ENCODE peak calls at places on chromosomes 2 and 18, in five cellular contexts. Y is cardiac muscle cell, Q is GM23248, N is uterus, V is iPS DF 6.9. P is an unnamed sample. For H3K36me3, the result is how much of the 10 kb centered on the place peaks cover.

GRCh38 chr2:119480184-119480583 is 44.1 kb downstream of the SCTR start:
- DNase-seq in Y (no peak), Q (no peak), N (no peak), V (no peak), P (no peak)

GRCh38 chr2:46643493-46643892 is 164.1 kb downstream of the TMEM247 start:
- DNase-seq in Y (no peak), Q (no peak), N (no peak), V (no peak), P (no peak)

GRCh38 chr2:226797989-226798421 is 1.6 kb downstream of the IRS1 start:
- DNase-seq in Y (no peak), Q (peak), N (no peak), V (no peak), P (no peak)

GRCh38 chr2:240468300-240469238 is 33.1 kb downstream of the GPC1 start:
- DNase-seq in Y (no peak), Q (no peak), N (no peak), V (no peak), P (no peak)

GRCh38 chr2:221896505-221897151 is 324.5 kb upstream of the EPHA4 start:
- DNase-seq in Y (peak), Q (peak), N (no peak), V (no peak), P (no peak)

GRCh38 chr2:241952816-241953215 is 83.3 kb downstream of the RTP5 start:
- DNase-seq in Y (no peak), Q (no peak), N (no peak), V (no peak), P (no peak)

GRCh38 chr18:22563098-22563707 is 145.5 kb upstream of the CTAGE1 start:
- DNase-seq in Y (peak), Q (peak), N (peak), V (peak), P (peak)

GRCh38 chr2:71777946-71778345 is 324.6 kb downstream of the DYSF start:
- DNase-seq in Y (no peak), Q (no peak), N (no peak), V (no peak), P (no peak)

GRCh38 chr2:157229572-157229971 is 27.9 kb upstream of the GALNT5 start:
- DNase-seq in Y (no peak), Q (peak), N (no peak), V (no peak), P (no peak)

GRCh38 chr2:128411431-128411830 is 92.8 kb upstream of the HS6ST1 start:
- DNase-seq in Y (no peak), Q (no peak), N (peak), V (no peak), P (no peak)

GRCh38 chr18:12803069-12803936 is 80.7 kb downstream of the PTPN2 start:
- DNase-seq in Y (no peak), Q (no peak), N (no peak), V (no peak), P (no peak)

GRCh38 chr2:157989227-157989626 is 112.4 kb upstream of the UPP2 start:
- DNase-seq in Y (no peak), Q (no peak), N (no peak), V (no peak), P (no peak)

GRCh38 chr18:5543036-5543671 is 643 bp downstream of the EPB41L3 start:
- DNase-seq in Y (peak), Q (peak), N (no peak), V (no peak), P (no peak)

GRCh38 chr2:18976112-18976961 is 382.1 kb downstream of the OSR1 start:
- DNase-seq in Y (no peak), Q (peak), N (peak), V (no peak), P (no peak)

GRCh38 chr18:79798346-79798998 is 734 bp downstream of the KCNG2 start:
- DNase-seq in Y (no peak), Q (no peak), N (no peak), V (no peak), P (no peak)

GRCh38 chr2:134461511-134461910 is 207.6 kb downstream of the MGAT5 start:
- DNase-seq in Y (no peak), Q (peak), N (no peak), V (no peak), P (no peak)

GRCh38 chr2:84496386-84496785 is 19.9 kb upstream of the DNAH6 start:
- DNase-seq in Y (no peak), Q (no peak), N (no peak), V (no peak), P (no peak)

GRCh38 chr2:128241896-128242295 is 76.8 kb downstream of the HS6ST1 start:
- DNase-seq in Y (no peak), Q (no peak), N (no peak), V (no peak), P (no peak)

GRCh38 chr2:2172516-2172915 is 158.6 kb downstream of the MYT1L start:
- DNase-seq in Y (no peak), Q (no peak), N (no peak), V (no peak), P (no peak)

GRCh38 chr18:72637319-72638113 is 93.4 kb upstream of the CBLN2 start:
- DNase-seq in Y (peak), Q (no peak), N (no peak), V (no peak), P (no peak)

GRCh38 chr18:39448942-39449341 is 1883.3 kb upstream of the CELF4 start:
- DNase-seq in Y (no peak), Q (peak), N (no peak), V (no peak), P (no peak)

GRCh38 chr2:70692256-70692655 is 75.7 kb downstream of the ADD2 start:
- DNase-seq in Y (no peak), Q (no peak), N (no peak), V (no peak), P (no peak)

GRCh38 chr2:241878007-241878970 is 8.8 kb downstream of the RTP5 start:
- DNase-seq in Y (peak), Q (peak), N (peak), V (no peak), P (no peak)

GRCh38 chr18:54261894-54262293 is 7.4 kb upstream of the POLI start:
- DNase-seq in Y (no peak), Q (no peak), N (no peak), V (no peak), P (no peak)

GRCh38 chr2:205180730-205181129 is 501.6 kb upstream of the NRP2 start:
- DNase-seq in Y (no peak), Q (no peak), N (no peak), V (no peak), P (no peak)

GRCh38 chr2:239821694-239822075 is 203.5 kb downstream of the NDUFA10 start:
- DNase-seq in Y (no peak), Q (no peak), N (no peak), V (no peak), P (no peak)

GRCh38 chr18:74229891-74230290 is 61.9 kb downstream of the CYB5A start:
- DNase-seq in Y (no peak), Q (no peak), N (no peak), V (no peak), P (no peak)

GRCh38 chr2:171652411-171652775 is 34.9 kb upstream of the DYNC1I2 start:
- DNase-seq in Y (no peak), Q (peak), N (no peak), V (no peak), P (no peak)

GRCh38 chr18:74654637-74655036 is 57.0 kb downstream of the ZNF407 start:
- DNase-seq in Y (no peak), Q (peak), N (no peak), V (no peak), P (peak)

GRCh38 chr2:9980520-9980919 is 29.0 kb downstream of the GRHL1 start:
- DNase-seq in Y (no peak), Q (no peak), N (no peak), V (no peak), P (no peak)

GRCh38 chr2:29166237-29166630 is 51.0 kb downstream of the CLIP4 start:
- DNase-seq in Y (no peak), Q (peak), N (no peak), V (no peak), P (no peak)

GRCh38 chr2:220046507-220046906 is 419.1 kb downstream of the SLC4A3 start:
- DNase-seq in Y (no peak), Q (peak), N (no peak), V (no peak), P (no peak)

GRCh38 chr2:232483296-232483922 is 4.2 kb downstream of the ECEL1 start:
- DNase-seq in Y (no peak), Q (no peak), N (no peak), V (no peak), P (no peak)

GRCh38 chr2:144078091-144078490 is 441.8 kb downstream of the ZEB2 start:
- DNase-seq in Y (no peak), Q (peak), N (no peak), V (no peak), P (no peak)

GRCh38 chr18:76824136-76824676 is 1.8 kb downstream of the ZNF236 start:
- DNase-seq in Y (no peak), Q (no peak), N (no peak), V (no peak), P (no peak)

GRCh38 chr2:25251032-25251460 is 82.7 kb upstream of the POMC start:
- DNase-seq in Y (no peak), Q (no peak), N (no peak), V (no peak), P (no peak)

GRCh38 chr2:54336977-54337255 is 80.9 kb upstream of the TSPYL6 start:
- DNase-seq in Y (no peak), Q (peak), N (no peak), V (no peak), P (no peak)
- H3K27ac ChIP-seq in Y (no peak), Q (peak), N (no peak), V (no peak), P (no peak)

GRCh38 chr2:121349721-121350401 is 64.9 kb upstream of the TFCP2L1 start:
- DNase-seq in Y (no peak), Q (no peak), N (no peak), V (no peak), P (no peak)

GRCh38 chr2:121350884-121351283 is 65.9 kb upstream of the TFCP2L1 start:
- DNase-seq in Y (no peak), Q (no peak), N (no peak), V (no peak), P (no peak)

GRCh38 chr2:121348128-121348740 is 63.2 kb upstream of the TFCP2L1 start:
- DNase-seq in Y (no peak), Q (no peak), N (no peak), V (no peak), P (no peak)

GRCh38 chr2:121351521-121352318 is 66.7 kb upstream of the TFCP2L1 start:
- DNase-seq in Y (no peak), Q (no peak), N (no peak), V (no peak), P (no peak)

GRCh38 chr2:121350402-121350775 is 65.4 kb upstream of the TFCP2L1 start:
- DNase-seq in Y (no peak), Q (no peak), N (no peak), V (no peak), P (no peak)
- H3K36me3 ChIP-seq in Y (half or more), Q (under half), N (under half), V (under half), P (under half)

GRCh38 chr2:27038012-27038411 is 5.2 kb downstream of the TMEM214 start:
- DNase-seq in Y (no peak), Q (no peak), N (no peak), V (no peak), P (no peak)

GRCh38 chr2:27029051-27029450 is 3.7 kb upstream of the TMEM214 start:
- DNase-seq in Y (no peak), Q (no peak), N (no peak), V (no peak), P (no peak)

GRCh38 chr2:27032495-27033252 is at the start of gene TMEM214:
- DNase-seq in Y (peak), Q (peak), N (peak), V (peak), P (no peak)

GRCh38 chr2:27038631-27039339 is 6.0 kb downstream of the TMEM214 start:
- DNase-seq in Y (no peak), Q (no peak), N (no peak), V (no peak), P (no peak)

DNA sequence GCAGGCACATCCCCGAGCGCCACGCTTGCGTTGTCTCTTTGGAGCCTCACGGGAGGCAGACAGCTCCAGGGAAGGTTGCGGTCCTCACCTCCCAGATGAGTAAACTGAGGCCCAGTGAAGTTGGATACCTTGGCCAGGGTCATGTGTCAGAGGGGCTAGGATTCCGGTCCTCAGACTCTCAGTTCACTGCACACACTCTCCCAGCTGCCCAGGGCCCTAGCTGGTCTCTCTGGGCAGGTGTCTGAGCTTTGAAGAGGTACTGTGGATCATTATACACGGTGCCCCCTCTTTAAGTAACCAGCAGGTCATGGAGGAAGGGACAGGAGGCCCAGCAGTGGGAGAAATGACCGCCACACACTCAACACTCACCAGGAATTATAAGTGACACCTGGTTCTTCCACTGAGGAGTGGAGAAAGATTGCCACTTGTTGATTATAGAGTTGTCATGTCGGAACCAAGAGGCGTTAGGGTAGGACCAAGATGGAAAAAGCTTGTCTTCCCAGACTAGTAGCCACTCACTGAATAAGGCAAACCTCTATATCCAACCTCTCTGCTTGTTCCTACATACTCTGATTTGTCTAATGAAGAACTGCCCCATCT is 588 bp downstream of the TMEM214 start:
- DNase-seq in Y (no peak), Q (peak), N (no peak), V (no peak), P (no peak)
- H3K27ac ChIP-seq in Y (peak), Q (peak), N (peak), V (no peak), P (peak)

GRCh38 chr2:238176565-238176964 is 17.8 kb downstream of the ERFE start:
- DNase-seq in Y (no peak), Q (no peak), N (no peak), V (no peak), P (no peak)
- H3K36me3 ChIP-seq in Y (half or more), Q (half or more), N (under half), V (under half), P (under half)

DNA sequence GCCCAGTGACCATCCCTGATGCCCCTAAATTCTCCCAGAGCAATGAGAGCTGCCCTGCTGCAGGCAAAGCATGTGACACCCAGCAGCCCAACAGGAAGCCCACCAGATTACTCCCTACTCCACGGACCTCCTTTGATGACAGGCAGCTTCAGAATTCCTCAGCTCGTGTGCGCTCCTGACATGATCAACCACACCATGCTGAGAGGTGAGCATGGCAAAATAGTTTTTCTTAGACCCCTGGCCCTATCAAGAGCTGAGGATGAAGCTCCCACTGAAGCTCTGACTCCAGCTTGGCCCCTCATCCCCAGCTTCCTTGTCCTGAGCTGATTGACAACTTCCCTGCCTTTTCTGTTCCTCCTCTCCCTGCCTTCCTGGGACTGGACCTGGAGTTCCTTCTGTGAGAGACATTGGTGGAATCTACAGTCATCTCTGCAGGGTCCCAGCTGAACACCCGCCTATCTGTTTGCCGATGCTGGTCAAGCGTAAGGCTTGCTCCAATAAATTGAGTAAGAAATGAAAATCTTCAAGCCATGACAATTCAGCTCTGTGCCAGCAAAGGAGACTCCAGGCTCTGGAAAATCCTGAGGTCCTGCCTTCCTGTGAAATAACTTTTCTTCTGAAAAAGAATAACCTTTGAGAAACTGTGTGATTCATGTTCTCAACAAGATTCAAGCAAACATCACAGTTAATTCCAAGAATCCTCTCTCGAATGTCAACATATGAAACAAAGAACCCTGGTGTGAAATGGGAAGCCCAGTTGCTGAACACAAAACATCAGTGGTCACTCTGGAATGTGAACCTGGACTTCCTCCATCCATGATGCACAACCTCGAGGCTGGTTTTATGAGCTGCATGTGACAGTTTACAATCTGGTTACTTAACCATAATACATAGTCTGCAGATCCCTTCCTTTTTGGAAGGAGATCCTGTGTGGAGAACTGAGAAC is 201.1 kb downstream of the SPP2 start:
- DNase-seq in Y (no peak), Q (peak), N (no peak), V (no peak), P (no peak)
- H3K27ac ChIP-seq in Y (no peak), Q (peak), N (no peak), V (no peak), P (peak)

DNA sequence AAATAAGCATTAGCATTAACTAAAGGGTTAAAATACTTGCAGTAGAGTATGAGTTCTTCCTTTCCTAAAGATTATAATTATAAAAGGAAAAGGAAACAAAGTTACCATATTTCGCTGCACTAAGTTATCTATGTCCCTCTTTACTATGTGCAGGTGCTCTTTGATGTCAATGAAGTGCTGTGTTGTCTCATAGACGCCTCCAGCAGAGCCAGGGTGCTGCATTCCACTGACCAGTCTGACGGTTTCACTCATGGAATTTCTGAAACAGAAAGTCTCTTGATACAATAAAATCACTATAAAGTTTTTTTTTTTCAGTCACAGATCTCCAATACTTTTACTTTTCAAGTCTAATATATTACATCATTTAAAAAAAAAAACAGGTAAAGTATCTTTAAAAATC is 14.5 kb upstream of the CPLX4 start:
- DNase-seq in Y (peak), Q (no peak), N (no peak), V (no peak), P (no peak)
- H3K36me3 ChIP-seq in Y (half or more), Q (half or more), N (under half), V (under half), P (under half)

P was measured in Panc1.